ENCODE peak calls at places on chromosomes 2 and 18, in five cellular contexts. V is dorsolateral prefrontal cortex, F is fibroblast of lung, S is GM06990, C is bronchial epithelial cell. L is an unnamed sample.

GRCh38 chr18:12606592-12607315 is 51.2 kb downstream of the SPIRE1 start:
- DNase-seq in F (peak; percentile 75), C (peak; percentile 88), S (no peak), V (no peak), L (no peak)

GRCh38 chr2:219542931-219543595 is 546 bp downstream of the CHPF start:
- DNase-seq in C (no peak), S (no peak), V (no peak), F (peak; percentile 29), L (peak; percentile 15)

GRCh38 chr2:190554357-190555006 is 20.0 kb upstream of the NEMP2 start:
- DNase-seq in F (no peak), V (no peak), S (no peak), C (no peak), L (no peak)

GRCh38 chr2:643334-643733 is 33.9 kb downstream of the TMEM18 start:
- DNase-seq in S (no peak), V (no peak), C (no peak), F (no peak), L (no peak)

GRCh38 chr2:74833418-74834233 is at the start of gene HK2:
- DNase-seq in C (peak; percentile 71), S (peak; percentile 95), V (peak; percentile 76), F (peak; percentile 86), L (peak; percentile 65)

GRCh38 chr2:222791946-222792649 is 68.7 kb upstream of the ACSL3 start:
- DNase-seq in F (peak; percentile 50), V (no peak), S (no peak), C (no peak), L (no peak)

GRCh38 chr18:62717059-62717849 is 1.9 kb downstream of the PHLPP1 start:
- DNase-seq in F (peak; percentile 73), V (no peak), C (peak; percentile 95), S (no peak), L (peak; percentile 12)

GRCh38 chr2:101704816-101705565 is 7.5 kb downstream of the MAP4K4 start:
- DNase-seq in F (peak; percentile 50), C (peak; percentile 34), S (no peak), V (no peak), L (no peak)

GRCh38 chr2:88139203-88139702 is 11.4 kb upstream of the FABP1 start:
- DNase-seq in S (no peak), F (no peak), V (no peak), C (no peak), L (no peak)

GRCh38 chr2:240053173-240054155 is at the start of gene OR6B3:
- DNase-seq in C (no peak), S (no peak), V (no peak), F (no peak), L (no peak)

GRCh38 chr2:240051697-240052096 is 1.6 kb downstream of the OR6B3 start:
- DNase-seq in C (no peak), S (no peak), F (no peak), V (no peak), L (no peak)

GRCh38 chr2:240052524-240052923 is 797 bp downstream of the OR6B3 start:
- DNase-seq in S (no peak), V (no peak), F (no peak), C (no peak), L (no peak)

GRCh38 chr2:240048237-240048636 is 5.1 kb downstream of the OR6B3 start:
- DNase-seq in F (no peak), S (no peak), V (no peak), C (no peak), L (no peak)

GRCh38 chr2:240050278-240050677 is 3.0 kb downstream of the OR6B3 start:
- DNase-seq in S (no peak), V (no peak), C (no peak), F (no peak), L (no peak)
- H3K27me3 ChIP-seq in S (no peaks in the 10 kb centered on the region), V (peaks cover 9% of the 10 kb centered on the region), C (peaks cover 6% of the 10 kb centered on the region), F (peaks cover 15% of the 10 kb centered on the region), L (peaks cover 2% of the 10 kb centered on the region)

GRCh38 chr18:75205760-75206109 is 3.2 kb downstream of the PTGR3 start:
- DNase-seq in V (no peak), F (no peak), C (no peak), S (no peak), L (no peak)
- H3K27me3 ChIP-seq in V (no peaks in the 10 kb centered on the region), F (no peaks in the 10 kb centered on the region), C (no peaks in the 10 kb centered on the region), S (no peaks in the 10 kb centered on the region), L (no peaks in the 10 kb centered on the region)

GRCh38 chr2:42442774-42443173 is 51.0 kb downstream of the KCNG3 start:
- DNase-seq in C (no peak), S (no peak), V (no peak), F (no peak), L (no peak)

GRCh38 chr2:42435641-42436040 is 58.1 kb downstream of the KCNG3 start:
- DNase-seq in V (no peak), C (no peak), S (no peak), F (no peak), L (no peak)

GRCh38 chr2:42436370-42436769 is 57.4 kb downstream of the KCNG3 start:
- DNase-seq in S (no peak), F (no peak), V (no peak), C (no peak), L (no peak)

GRCh38 chr2:42443980-42444379 is 49.8 kb downstream of the KCNG3 start:
- DNase-seq in C (no peak), S (no peak), V (no peak), F (peak; percentile 8), L (no peak)

DNA sequence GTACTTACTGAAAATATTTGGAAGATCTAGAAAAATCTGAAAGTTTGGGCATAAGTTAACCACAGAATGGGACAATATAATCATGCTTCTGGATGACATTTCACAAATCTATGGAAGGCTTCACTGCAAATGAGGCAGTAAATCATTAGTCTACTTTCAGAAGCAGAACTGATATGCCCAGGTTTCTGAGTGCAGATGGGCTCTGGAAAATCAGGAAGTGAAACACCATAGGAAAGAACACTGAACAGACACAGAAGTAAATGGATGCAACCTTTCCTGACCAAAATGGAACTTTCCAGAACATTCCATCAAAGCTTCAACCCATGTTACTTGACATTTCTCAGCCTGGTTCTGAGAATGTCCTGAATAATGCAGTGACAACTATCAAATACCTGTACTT is 55.1 kb downstream of the KCNG3 start:
- DNase-seq in V (no peak), C (no peak), S (no peak), F (no peak), L (no peak)
- H3K27me3 ChIP-seq in V (no peaks in the 10 kb centered on the region), C (peaks cover 2% of the 10 kb centered on the region), S (no peaks in the 10 kb centered on the region), F (no peaks in the 10 kb centered on the region), L (no peaks in the 10 kb centered on the region)

GRCh38 chr18:74460825-74461224 is 3.7 kb upstream of the DIPK1C start:
- DNase-seq in S (no peak), F (no peak), V (no peak), C (no peak), L (no peak)
- H3K27me3 ChIP-seq in S (peaks cover 2% of the 10 kb centered on the region), F (peaks cover 18% of the 10 kb centered on the region), V (peaks cover 3% of the 10 kb centered on the region), C (peaks cover 8% of the 10 kb centered on the region), L (peaks cover 33% of the 10 kb centered on the region)

GRCh38 chr18:23703987-23704384 is 14.7 kb downstream of the LAMA3 start:
- DNase-seq in S (no peak), V (no peak), F (peak; percentile 27), C (no peak), L (no peak)
- H3K27me3 ChIP-seq in S (no peaks in the 10 kb centered on the region), V (no peaks in the 10 kb centered on the region), F (peaks cover 8% of the 10 kb centered on the region), C (no peaks in the 10 kb centered on the region), L (no peaks in the 10 kb centered on the region)

L was measured in brain microvascular endothelial cell.